ENCODE peak calls at places on chromosomes 12 and 14, in four cellular contexts. C, X, P and S are unnamed samples.

GRCh38 chr12:75981773-75982564 is 49.6 kb downstream of the PHLDA1 start:
- DNase-seq in C (no peak), X (peak), P (no peak), S (peak)

GRCh38 chr12:105876426-105876927 is 262.3 kb downstream of the NUAK1 start:
- DNase-seq in C (no peak), X (no peak), P (no peak), S (no peak)

GRCh38 chr12:57268264-57268663 is 17.3 kb upstream of the STAC3 start:
- DNase-seq in C (no peak), X (no peak), P (no peak), S (no peak)

GRCh38 chr12:52835271-52836041 is 1.3 kb upstream of the KRT79 start:
- DNase-seq in C (no peak), X (peak), P (no peak), S (no peak)

GRCh38 chr14:41607966-41608663 is 1.4 kb downstream of the LRFN5 start:
- DNase-seq in C (no peak), X (no peak), P (no peak), S (no peak)

GRCh38 chr14:84807673-84808072 is 722.3 kb upstream of the FLRT2 start:
- DNase-seq in C (no peak), X (no peak), P (no peak), S (no peak)

GRCh38 chr12:70842942-70843341 is 77.6 kb downstream of the PTPRR start:
- DNase-seq in C (no peak), X (no peak), P (no peak), S (no peak)

GRCh38 chr12:54277823-54278276 is 2.1 kb downstream of the CBX5 start:
- DNase-seq in C (no peak), X (no peak), P (no peak), S (no peak)

GRCh38 chr12:12278899-12279298 is 12.1 kb upstream of the LRP6 start:
- DNase-seq in C (no peak), X (no peak), P (no peak), S (no peak)

GRCh38 chr12:9943244-9943643 is 11.1 kb upstream of the CLEC2A start:
- DNase-seq in C (no peak), X (no peak), P (no peak), S (no peak)

GRCh38 chr12:62192486-62193250 is 67.5 kb upstream of the USP15 start:
- DNase-seq in C (peak), X (peak), P (peak), S (peak)

GRCh38 chr12:116959845-116960514 is 49.2 kb downstream of the FBXW8 start:
- DNase-seq in C (peak), X (no peak), P (no peak), S (no peak)

DNA sequence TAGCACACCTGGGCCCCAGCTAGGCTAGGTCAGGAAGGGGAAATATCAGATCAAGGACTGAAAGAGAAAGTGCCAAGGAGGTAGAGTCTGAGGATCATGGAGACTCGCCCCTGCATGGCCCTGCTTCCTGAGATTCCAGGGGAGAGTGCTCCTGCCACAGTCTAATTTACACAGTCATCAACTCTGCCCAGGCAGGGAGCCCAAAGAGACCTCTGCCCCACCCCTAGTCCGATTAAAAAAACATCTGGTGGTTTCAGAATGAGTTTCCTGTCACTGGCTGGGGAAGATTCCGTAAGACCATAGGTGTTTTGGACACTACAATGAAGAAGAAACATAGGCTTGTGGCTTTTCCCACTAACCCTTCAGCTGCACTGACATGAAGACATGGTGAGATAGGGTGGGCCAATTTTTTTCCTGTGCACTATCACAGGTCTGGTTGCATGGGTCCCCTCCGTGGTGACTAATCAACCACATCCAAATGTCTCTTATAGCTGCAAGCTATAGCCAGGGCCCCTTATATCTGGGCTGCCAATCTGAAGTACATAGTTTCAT is 31.5 kb upstream of the GZMB start:
- DNase-seq in C (peak), X (no peak), P (no peak), S (no peak)
- TF ChIP-seq CEBPB in C (no peak), X (no peak), P (no peak), S (no peak)

DNA sequence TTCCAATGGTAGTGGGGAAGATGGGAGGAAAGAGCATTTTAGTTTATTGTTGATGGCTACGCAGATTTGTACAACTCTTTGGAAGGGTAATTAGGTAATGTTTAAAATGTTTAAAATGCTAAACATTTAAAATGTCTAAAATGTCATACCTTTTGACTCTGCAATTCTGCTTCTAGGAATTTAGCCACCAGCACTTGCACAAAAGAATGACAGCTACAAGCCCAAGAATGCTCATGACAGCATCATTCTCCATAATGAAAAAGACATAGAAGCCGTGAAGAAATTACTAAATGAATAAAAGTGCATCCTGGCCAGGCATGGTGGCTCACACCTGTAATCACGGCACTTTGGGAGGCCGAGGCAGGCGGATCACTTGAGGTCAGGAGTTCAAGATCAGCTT is 19.9 kb upstream of the DYNC1H1 start:
- DNase-seq in C (no peak), X (no peak), P (no peak), S (no peak)
- TF ChIP-seq REST in C (no peak), X (no peak), P (no peak), S (no peak)

GRCh38 chr12:126895946-126896520 is 1370.9 kb upstream of the TMEM132C start:
- DNase-seq in C (no peak), X (no peak), P (no peak), S (no peak)
- TF ChIP-seq SP1 in C (no peak), X (no peak), P (no peak), S (no peak)

GRCh38 chr12:6266431-6267006 is 44.0 kb upstream of the PLEKHG6 start:
- DNase-seq in C (no peak), X (no peak), P (no peak), S (no peak)

GRCh38 chr12:6265038-6265405 is 45.5 kb upstream of the PLEKHG6 start:
- DNase-seq in C (no peak), X (no peak), P (no peak), S (no peak)

GRCh38 chr12:6268484-6269157 is 41.9 kb upstream of the PLEKHG6 start:
- DNase-seq in C (no peak), X (no peak), P (no peak), S (no peak)

GRCh38 chr12:6264402-6265037 is 46.0 kb upstream of the PLEKHG6 start:
- DNase-seq in C (no peak), X (no peak), P (no peak), S (no peak)

GRCh38 chr12:6267007-6267721 is 43.3 kb upstream of the PLEKHG6 start:
- DNase-seq in C (no peak), X (no peak), P (no peak), S (no peak)
- TF ChIP-seq CEBPB in C (no peak), X (no peak), P (no peak), S (no peak)

GRCh38 chr12:78928200-78929074 is 63.9 kb downstream of the SYT1 start:
- DNase-seq in C (no peak), X (no peak), P (peak), S (peak)
- TF ChIP-seq REST in C (no peak), X (no peak), P (no peak), S (no peak)

GRCh38 chr14:59123526-59123925 is 64.9 kb upstream of the DAAM1 start:
- DNase-seq in C (no peak), X (no peak), P (no peak), S (no peak)

GRCh38 chr14:59125156-59125555 is 63.3 kb upstream of the DAAM1 start:
- DNase-seq in C (no peak), X (no peak), P (no peak), S (no peak)

GRCh38 chr14:59123975-59124374 is 64.5 kb upstream of the DAAM1 start:
- DNase-seq in C (no peak), X (no peak), P (no peak), S (no peak)

GRCh38 chr14:59127437-59127732 is 61.1 kb upstream of the DAAM1 start:
- DNase-seq in C (no peak), X (no peak), P (no peak), S (no peak)

DNA sequence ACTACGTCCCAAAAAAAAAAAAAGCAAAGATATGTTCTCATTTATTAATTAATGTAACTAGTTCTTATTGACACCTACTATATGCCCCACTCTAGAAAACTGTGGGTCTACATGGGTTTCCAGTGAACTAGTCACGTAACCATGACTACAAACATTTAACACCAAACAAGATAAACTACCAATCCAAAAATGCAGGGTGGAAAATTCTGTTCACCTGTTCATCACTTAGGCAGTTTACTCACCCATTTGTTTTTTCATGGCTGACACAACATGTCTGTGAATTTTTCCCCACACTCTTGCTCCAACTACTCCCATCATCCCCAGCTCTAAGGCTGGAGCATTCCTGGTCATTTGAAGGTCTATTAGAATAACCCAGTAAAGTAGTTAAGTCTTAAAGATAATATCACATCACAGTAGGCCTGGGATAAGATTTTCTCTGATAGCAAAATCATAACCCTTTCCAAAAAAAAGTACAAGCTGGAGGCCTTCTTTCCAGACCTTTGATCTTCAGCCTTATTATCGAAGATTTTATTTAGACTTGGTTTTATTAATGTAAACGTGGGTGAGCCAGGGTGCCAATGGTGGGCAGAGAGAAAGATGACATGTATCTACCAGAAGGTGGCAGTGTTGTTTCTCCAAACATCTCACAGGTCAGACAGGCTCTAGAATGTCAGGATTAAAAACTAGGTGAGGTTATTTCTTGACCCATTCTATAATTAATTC is 61.6 kb upstream of the DAAM1 start:
- DNase-seq in C (no peak), X (peak), P (peak), S (peak)
- TF ChIP-seq SP1 in C (no peak), X (no peak), P (no peak), S (no peak)